ENCODE peak calls at places on chromosomes 7 and 10, in five cellular contexts. N is dorsolateral prefrontal cortex, Y is fibroblast of pulmonary artery, T is right lobe of liver, O is aorta. L is an unnamed sample.

GRCh38 chr7:139452948-139453672 is 30.4 kb downstream of the KLRG2 start:
- DNase-seq in N (no peak), Y (peak), T (no peak), O (no peak), L (no peak)

GRCh38 chr10:125123363-125124113 is 36.8 kb downstream of the CTBP2 start:
- DNase-seq in N (peak), Y (peak), T (peak), O (peak), L (peak)

GRCh38 chr10:30447125-30447799 is 13.3 kb downstream of the MAP3K8 start:
- DNase-seq in N (no peak), Y (peak), T (no peak), O (no peak), L (no peak)

GRCh38 chr7:137476937-137477336 is 133.4 kb upstream of the PTN start:
- DNase-seq in N (no peak), Y (peak), T (no peak), O (no peak), L (no peak)

GRCh38 chr10:19832624-19833507 is 16.6 kb downstream of the PLXDC2 start:
- DNase-seq in N (no peak), Y (no peak), T (no peak), O (no peak), L (no peak)

GRCh38 chr10:58028597-58029366 is 238.9 kb downstream of the IPMK start:
- DNase-seq in N (no peak), Y (peak), T (no peak), O (no peak), L (no peak)

GRCh38 chr7:1899201-1899600 is 229.1 kb downstream of the ELFN1 start:
- DNase-seq in N (peak), Y (peak), T (peak), O (no peak), L (peak)

GRCh38 chr7:108596560-108596959 is 26.9 kb downstream of the DNAJB9 start:
- DNase-seq in N (no peak), Y (no peak), T (no peak), O (no peak), L (no peak)

GRCh38 chr10:104350146-104350635 is 3.4 kb upstream of the CFAP58 start:
- DNase-seq in N (no peak), Y (peak), T (no peak), O (no peak), L (no peak)

GRCh38 chr7:6258440-6259182 is 13.8 kb downstream of the CYTH3 start:
- DNase-seq in N (no peak), Y (peak), T (no peak), O (no peak), L (no peak)

GRCh38 chr10:63522129-63522687 is 1.0 kb downstream of the REEP3 start:
- DNase-seq in N (no peak), Y (peak), T (no peak), O (no peak), L (no peak)

GRCh38 chr7:132576723-132577089 is 436 bp upstream of the PLXNA4 start:
- DNase-seq in N (no peak), Y (no peak), T (no peak), O (no peak), L (no peak)

GRCh38 chr7:1709900-1710299 is 39.8 kb downstream of the ELFN1 start:
- DNase-seq in N (no peak), Y (no peak), T (no peak), O (no peak), L (no peak)

GRCh38 chr10:88216976-88217375 is 353.6 kb downstream of the PTEN start:
- DNase-seq in N (no peak), Y (no peak), T (no peak), O (no peak), L (peak)

GRCh38 chr10:8229153-8229552 is 174.7 kb downstream of the GATA3 start:
- DNase-seq in N (no peak), Y (no peak), T (no peak), O (no peak), L (no peak)

GRCh38 chr10:14879801-14880193 is 1.1 kb downstream of the SUV39H2 start:
- DNase-seq in N (no peak), Y (no peak), T (no peak), O (no peak), L (no peak)

GRCh38 chr10:14879055-14879800 is 562 bp downstream of the SUV39H2 start:
- DNase-seq in N (no peak), Y (no peak), T (no peak), O (no peak), L (peak)

GRCh38 chr10:14875941-14876340 is 2.7 kb upstream of the SUV39H2 start:
- DNase-seq in N (no peak), Y (no peak), T (no peak), O (no peak), L (no peak)

GRCh38 chr10:14878266-14879054 is at the start of gene SUV39H2:
- DNase-seq in N (peak), Y (peak), T (peak), O (peak), L (peak)

GRCh38 chr10:14876764-14877163 is 1.9 kb upstream of the SUV39H2 start:
- DNase-seq in N (no peak), Y (no peak), T (no peak), O (no peak), L (no peak)
- H3K4me3 ChIP-seq in N (peak), Y (peak), T (no peak), O (no peak), L (no peak)

GRCh38 chr7:3097734-3098133 is 54.1 kb upstream of the CARD11 start:
- DNase-seq in N (no peak), Y (no peak), T (no peak), O (no peak), L (no peak)

GRCh38 chr7:3091631-3092030 is 48.0 kb upstream of the CARD11 start:
- DNase-seq in N (no peak), Y (no peak), T (no peak), O (no peak), L (no peak)

GRCh38 chr7:3089493-3089892 is 45.8 kb upstream of the CARD11 start:
- DNase-seq in N (no peak), Y (peak), T (no peak), O (no peak), L (no peak)

GRCh38 chr7:3092468-3092867 is 48.8 kb upstream of the CARD11 start:
- DNase-seq in N (no peak), Y (peak), T (peak), O (peak), L (peak)

DNA sequence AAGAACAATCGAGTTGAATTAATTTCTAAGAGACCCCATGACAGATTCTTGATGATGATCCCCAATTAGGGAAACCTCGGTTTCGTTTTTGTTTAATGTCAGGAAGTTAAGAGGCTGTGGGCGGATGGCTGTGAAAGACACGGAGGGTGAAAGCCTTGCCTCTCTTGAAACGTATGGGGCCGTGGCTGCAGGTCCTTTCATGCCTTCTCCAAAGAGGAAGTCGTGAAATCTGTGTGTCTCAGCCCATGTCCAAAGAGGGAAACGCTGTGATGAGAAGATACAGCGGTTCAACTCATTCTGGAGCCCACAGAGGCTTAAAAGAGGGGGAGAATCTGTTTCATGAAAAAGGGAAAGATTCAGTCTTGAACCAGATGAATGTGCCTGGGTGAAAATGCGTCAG is 51.4 kb upstream of the CARD11 start:
- DNase-seq in N (no peak), Y (no peak), T (no peak), O (peak), L (no peak)
- H3K4me3 ChIP-seq in N (no peak), Y (no peak), T (no peak), O (no peak), L (no peak)

GRCh38 chr10:10138685-10139084 is 879.0 kb upstream of the CELF2 start:
- DNase-seq in N (no peak), Y (no peak), T (no peak), O (no peak), L (no peak)
- H3K4me3 ChIP-seq in N (no peak), Y (no peak), T (no peak), O (no peak), L (no peak)

GRCh38 chr10:4677296-4678021 is 148.5 kb upstream of the AKR1E2 start:
- DNase-seq in N (no peak), Y (peak), T (no peak), O (no peak), L (no peak)
- H3K4me3 ChIP-seq in N (no peak), Y (peak), T (no peak), O (no peak), L (no peak)

DNA sequence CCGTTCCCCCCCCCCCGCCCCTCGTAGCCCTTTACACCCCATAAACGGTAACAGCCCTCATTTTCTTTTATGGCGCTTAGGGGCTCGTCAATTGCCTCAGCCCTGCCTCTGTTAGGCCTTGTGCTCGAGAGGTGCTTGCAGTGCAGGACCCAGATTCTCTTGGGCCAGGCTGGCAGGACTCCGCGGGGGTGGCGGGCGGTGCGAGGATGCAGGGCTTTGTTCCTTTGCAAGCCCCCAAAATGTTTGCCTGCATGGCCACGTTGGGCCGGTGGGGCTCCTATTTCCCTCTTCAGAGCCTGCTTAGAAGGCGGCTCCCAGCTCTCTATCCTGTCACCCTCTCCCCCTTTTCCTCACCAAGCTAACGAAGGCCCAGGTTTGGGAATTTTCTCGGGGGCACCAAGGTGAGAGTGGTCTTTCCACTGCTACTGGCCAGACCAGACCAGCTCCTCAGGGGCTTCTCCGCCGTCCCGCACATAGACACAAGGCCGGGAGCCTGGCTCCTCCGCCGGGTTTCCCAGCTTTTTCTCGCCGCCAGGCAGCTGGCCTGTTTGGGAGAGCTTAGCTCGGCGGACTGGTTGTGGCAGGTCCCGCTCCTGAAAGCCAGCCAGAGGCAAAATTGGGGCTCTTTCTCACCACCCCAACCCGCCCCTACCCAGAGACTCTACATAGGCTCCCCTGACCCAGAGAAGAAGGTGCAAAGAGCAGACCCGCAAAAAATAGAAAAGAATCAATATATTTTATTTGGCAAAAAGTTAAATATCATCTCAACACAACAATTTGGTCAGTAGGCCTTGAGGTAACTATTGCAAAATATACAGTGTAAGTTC is 3.4 kb downstream of the HOXA9 start:
- DNase-seq in N (no peak), Y (no peak), T (no peak), O (no peak), L (peak)
- H3K4me3 ChIP-seq in N (no peak), Y (no peak), T (no peak), O (no peak), L (no peak)

DNA sequence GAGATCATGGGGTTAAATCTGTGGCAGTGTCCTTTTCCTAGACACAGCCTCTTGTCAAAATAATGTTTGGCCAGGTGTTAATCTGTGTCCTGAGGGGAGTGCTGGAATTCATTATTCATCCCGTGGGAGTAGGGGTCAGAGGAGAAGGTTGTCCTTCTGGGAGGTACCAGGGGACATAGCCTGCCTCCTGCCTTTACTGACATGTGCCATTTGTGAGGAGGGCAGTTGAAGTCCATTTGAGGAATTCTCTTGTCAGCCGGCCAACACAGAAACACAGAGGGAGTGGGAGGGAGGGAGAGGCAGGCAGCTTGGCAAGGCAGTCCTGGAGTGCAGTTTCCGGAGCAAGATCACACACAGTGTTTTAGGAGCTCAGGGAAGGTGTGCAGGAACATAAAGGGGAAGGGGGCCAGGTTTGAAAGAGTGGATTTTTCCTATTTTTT is 368.9 kb downstream of the AUTS2 start:
- DNase-seq in N (no peak), Y (peak), T (no peak), O (no peak), L (no peak)
- H3K4me3 ChIP-seq in N (no peak), Y (no peak), T (no peak), O (peak), L (no peak)